ENCODE peak calls at places on chromosomes 16 and 17, in eight cellular contexts. D, J, R, F, M, O, H and I are unnamed samples.
A peak's percentile ranks its signal among the peaks of the same experiment; 100 is the strongest.

GRCh38 chr17:36151891-36152638 is 24.4 kb downstream of the TBC1D3B start:
- DNase-seq in F (no peak), J (no peak), D (no peak), H (no peak), M (no peak), O (no peak), R (no peak), I (peak; percentile 4)

GRCh38 chr17:63434951-63435571 is 11.0 kb downstream of the CYB561 start:
- DNase-seq in F (peak; percentile 77), O (peak; percentile 65), R (peak; percentile 27), J (peak; percentile 70), D (no peak), H (peak; percentile 88), M (peak; percentile 91), I (no peak)

GRCh38 chr16:48499822-48500440 is 110.0 kb downstream of the N4BP1 start:
- DNase-seq in J (no peak), M (no peak), O (no peak), H (no peak), R (peak; percentile 92), D (no peak), F (peak; percentile 67), I (no peak)

GRCh38 chr17:62902573-62903229 is 63.3 kb upstream of the TANC2 start:
- DNase-seq in R (no peak), J (no peak), D (no peak), M (no peak), O (no peak), F (no peak), H (no peak), I (no peak)

GRCh38 chr17:69489303-69489702 is 74.8 kb downstream of the MAP2K6 start:
- DNase-seq in J (no peak), F (no peak), M (no peak), H (no peak), D (no peak), O (no peak), R (no peak), I (no peak)

GRCh38 chr17:46878055-46878454 is 26.7 kb downstream of the WNT9B start:
- DNase-seq in D (no peak), M (peak; percentile 72), O (peak; percentile 55), F (no peak), J (peak; percentile 50), R (no peak), H (no peak), I (peak; percentile 36)

GRCh38 chr17:7354262-7354781 is 634 bp upstream of the TMEM95 start:
- DNase-seq in H (peak; percentile 32), M (no peak), F (peak; percentile 32), O (no peak), D (no peak), R (peak; percentile 63), J (no peak), I (no peak)

GRCh38 chr16:53068423-53068833 is 13.6 kb downstream of the CHD9 start:
- DNase-seq in J (no peak), M (no peak), D (no peak), R (no peak), O (no peak), H (no peak), F (no peak), I (no peak)

GRCh38 chr16:51916814-51917213 is 630.1 kb downstream of the TOX3 start:
- DNase-seq in J (no peak), H (no peak), D (no peak), F (no peak), O (no peak), M (no peak), R (no peak), I (no peak)

GRCh38 chr16:74896389-74897370 is 88.2 kb downstream of the WDR59 start:
- DNase-seq in O (no peak), J (no peak), R (peak; percentile 63), H (no peak), D (no peak), M (no peak), F (no peak), I (no peak)

GRCh38 chr16:48831081-48831722 is 221.2 kb upstream of the N4BP1 start:
- DNase-seq in H (no peak), D (no peak), R (no peak), F (no peak), M (no peak), O (no peak), J (no peak), I (no peak)

GRCh38 chr16:89371968-89372634 is 118.3 kb downstream of the ANKRD11 start:
- DNase-seq in R (peak; percentile 42), M (no peak), J (no peak), O (no peak), H (no peak), F (no peak), D (no peak), I (no peak)

GRCh38 chr16:89374393-89374948 is 115.9 kb downstream of the ANKRD11 start:
- DNase-seq in H (no peak), R (no peak), F (no peak), D (no peak), J (no peak), M (no peak), O (no peak), I (no peak)

GRCh38 chr16:89371386-89371785 is 119.0 kb downstream of the ANKRD11 start:
- DNase-seq in J (no peak), F (no peak), O (no peak), H (no peak), M (no peak), D (no peak), R (no peak), I (no peak)

GRCh38 chr16:89375021-89375420 is 115.3 kb downstream of the ANKRD11 start:
- DNase-seq in J (no peak), H (no peak), D (no peak), R (no peak), M (no peak), O (no peak), F (no peak), I (no peak)

GRCh38 chr16:89373355-89374110 is 116.8 kb downstream of the ANKRD11 start:
- DNase-seq in D (no peak), R (peak; percentile 82), F (no peak), M (no peak), O (no peak), H (no peak), J (peak; percentile 51), I (no peak)
- H3K4me1 ChIP-seq in D (peaks cover 11% of the 10 kb centered on the region), R (peaks cover 43% of the 10 kb centered on the region), F (no peaks in the 10 kb centered on the region), M (peaks cover 30% of the 10 kb centered on the region), O (peaks cover 90% of the 10 kb centered on the region), H (no peaks in the 10 kb centered on the region), J (peaks cover 83% of the 10 kb centered on the region), I (no peaks in the 10 kb centered on the region)

GRCh38 chr17:58144801-58145200 is 3.4 kb upstream of the OR4D1 start:
- DNase-seq in F (no peak), R (no peak), D (no peak), J (no peak), M (no peak), O (no peak), H (no peak), I (no peak)
- H3K9me3 ChIP-seq in F (peaks cover 13% of the 10 kb centered on the region), R (no peaks in the 10 kb centered on the region), D (peaks cover 18% of the 10 kb centered on the region), J (peaks cover 19% of the 10 kb centered on the region), M (peaks cover 5% of the 10 kb centered on the region), O (peaks cover 42% of the 10 kb centered on the region), H (no peaks in the 10 kb centered on the region), I (no peaks in the 10 kb centered on the region)

GRCh38 chr16:85565796-85566501 is 47.2 kb upstream of the GSE1 start:
- DNase-seq in O (no peak), D (peak; percentile 80), F (no peak), J (no peak), H (no peak), R (no peak), M (no peak), I (no peak)

GRCh38 chr16:85563515-85564276 is 49.4 kb upstream of the GSE1 start:
- DNase-seq in D (peak; percentile 93), F (no peak), H (peak; percentile 94), R (no peak), O (peak; percentile 73), M (peak; percentile 91), J (peak; percentile 76), I (peak; percentile 61)

GRCh38 chr16:85566502-85567100 is 46.5 kb upstream of the GSE1 start:
- DNase-seq in D (no peak), H (peak; percentile 60), M (no peak), R (no peak), F (no peak), O (no peak), J (no peak), I (no peak)

GRCh38 chr16:85564277-85565051 is 48.7 kb upstream of the GSE1 start:
- DNase-seq in J (peak; percentile 63), D (no peak), O (no peak), M (peak; percentile 79), H (no peak), F (peak; percentile 45), R (no peak), I (no peak)

GRCh38 chr16:85565340-85565739 is 47.8 kb upstream of the GSE1 start:
- DNase-seq in F (no peak), O (no peak), J (no peak), M (no peak), H (no peak), D (no peak), R (no peak), I (no peak)
- H3K4me1 ChIP-seq in F (peaks cover 3% of the 10 kb centered on the region), O (peaks cover 39% of the 10 kb centered on the region), J (peaks cover 42% of the 10 kb centered on the region), M (peaks cover 86% of the 10 kb centered on the region), H (peaks cover 50% of the 10 kb centered on the region), D (peaks cover 91% of the 10 kb centered on the region), R (peaks cover 22% of the 10 kb centered on the region), I (peaks cover 12% of the 10 kb centered on the region)

GRCh38 chr16:88285514-88285822 is 97.3 kb upstream of the ZNF469 start:
- DNase-seq in D (no peak), H (no peak), R (no peak), M (no peak), J (no peak), F (no peak), O (no peak), I (no peak)

GRCh38 chr16:88284101-88284500 is 98.7 kb upstream of the ZNF469 start:
- DNase-seq in D (no peak), J (no peak), R (no peak), O (peak; percentile 4), M (no peak), H (no peak), F (no peak), I (no peak)

GRCh38 chr16:88286301-88286923 is 96.3 kb upstream of the ZNF469 start:
- DNase-seq in H (no peak), M (no peak), R (no peak), D (no peak), J (peak; percentile 2), O (no peak), F (no peak), I (no peak)

GRCh38 chr16:88283596-88283995 is 99.2 kb upstream of the ZNF469 start:
- DNase-seq in R (no peak), J (no peak), M (no peak), O (peak; percentile 4), D (no peak), H (no peak), F (no peak), I (no peak)

DNA sequence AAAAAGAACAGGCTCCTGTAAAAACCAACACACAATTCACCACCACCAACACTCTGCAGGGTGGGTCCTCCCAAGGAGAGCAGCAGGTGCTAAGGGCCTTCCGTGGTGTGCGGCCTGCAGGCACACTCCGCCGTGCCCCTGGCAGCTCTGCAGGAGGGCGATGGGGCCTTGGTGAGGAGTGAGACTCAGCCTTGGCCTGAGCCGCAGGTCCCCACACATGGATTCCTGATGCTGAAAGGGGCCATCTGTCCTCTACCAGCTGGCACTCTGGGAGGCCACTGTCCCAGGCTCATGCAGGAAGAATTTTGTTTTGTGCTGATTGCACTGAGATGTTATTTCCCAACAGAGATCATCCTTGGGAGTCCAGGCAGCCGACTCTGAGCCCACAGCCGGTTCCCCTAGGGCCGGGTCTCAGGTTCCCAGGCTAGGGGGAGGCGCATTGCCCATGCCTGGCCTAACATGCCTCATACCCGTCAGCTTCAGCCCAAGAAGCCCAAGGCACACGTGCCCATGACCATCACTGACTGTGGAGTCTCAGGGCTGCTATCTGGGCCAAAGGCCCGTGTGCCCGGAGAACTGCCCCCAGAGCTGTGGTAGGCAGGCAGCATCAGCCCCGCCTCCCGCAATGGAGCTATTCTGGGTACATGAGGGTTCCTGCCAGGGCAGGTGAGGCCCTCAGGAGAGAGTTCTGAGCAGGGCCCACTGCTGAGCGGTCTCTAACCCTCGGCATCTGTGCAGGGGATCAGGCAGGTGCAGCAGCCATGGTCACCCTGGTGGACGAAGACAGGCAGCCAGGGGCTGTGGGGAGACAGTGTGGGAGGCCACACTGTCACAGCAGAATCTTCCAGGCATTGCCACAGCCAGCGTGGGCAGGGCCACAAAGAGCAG is 97.9 kb upstream of the ZNF469 start:
- DNase-seq in H (no peak), O (no peak), D (no peak), J (no peak), F (no peak), M (no peak), R (no peak), I (no peak)
- H3K9me3 ChIP-seq in H (no peaks in the 10 kb centered on the region), O (peaks cover 37% of the 10 kb centered on the region), D (peaks cover 21% of the 10 kb centered on the region), J (peaks cover 11% of the 10 kb centered on the region), F (peaks cover 23% of the 10 kb centered on the region), M (peaks cover 11% of the 10 kb centered on the region), R (peaks cover 23% of the 10 kb centered on the region), I (no peaks in the 10 kb centered on the region)